ENCODE peak calls at places on chromosomes 11 and 22, in eight cellular contexts. F is activated T-helper 1 cell treated with anti-CD3 and anti-CD28 coated beads, Interleukin-12 subunit alpha, Interleukin-12 subunit beta, Interleukin-2, Interleukin-4 antibody, amounts not matched to agents 30 ng/mL and 10 ng/mL and 1 ng/mL, durations not matched to agents 14 hours and 24 hours and 36 hours; L is KG1; R is NCI-H2081 treated with DMSO at 0.1 percent for 48 hours; I is hepatocyte; S is neural crest cell; P is HCEC 1CT; C is iPS DF 6.9. E is an unnamed sample.

GRCh38 chr11:17263803-17264202 is 12.7 kb upstream of the NUCB2 start:
- DNase-seq in C (no peak), S (no peak), I (no peak), F (no peak), L (no peak), P (peak; percentile 65), R (no peak), E (no peak)

GRCh38 chr22:23219787-23220484 is 39.6 kb downstream of the BCR start:
- DNase-seq in C (no peak), S (no peak), R (no peak), P (peak; percentile 53), L (no peak), I (peak; percentile 54), F (peak; percentile 57), E (no peak)

GRCh38 chr11:26287067-26287518 is 44.8 kb upstream of the ANO3 start:
- DNase-seq in F (no peak), L (no peak), R (no peak), P (peak; percentile 85), C (no peak), I (no peak), S (no peak), E (no peak)

GRCh38 chr11:7589861-7590260 is 76.1 kb downstream of the PPFIBP2 start:
- DNase-seq in I (no peak), F (no peak), P (no peak), S (no peak), R (no peak), L (no peak), C (no peak), E (no peak)

GRCh38 chr11:77361184-77361583 is 59.7 kb upstream of the GDPD4 start:
- DNase-seq in C (peak; percentile 25), R (no peak), L (no peak), I (no peak), F (no peak), S (no peak), P (peak; percentile 33), E (no peak)

GRCh38 chr11:96204721-96205459 is 138.1 kb downstream of the MAML2 start:
- DNase-seq in C (no peak), P (no peak), S (no peak), R (no peak), I (no peak), F (no peak), L (no peak), E (peak; percentile 73)

GRCh38 chr11:60334005-60334620 is 7.1 kb downstream of the MS4A6E start:
- DNase-seq in I (peak; percentile 69), L (peak; percentile 70), C (peak; percentile 73), F (peak; percentile 33), S (peak; percentile 83), R (no peak), P (peak; percentile 20), E (peak; percentile 35)

GRCh38 chr11:92826136-92826535 is 143.3 kb upstream of the MTNR1B start:
- DNase-seq in L (no peak), R (no peak), C (no peak), P (no peak), I (no peak), F (no peak), S (no peak), E (no peak)

GRCh38 chr22:48486163-48486957 is 1341.3 kb downstream of the BRD1 start:
- DNase-seq in I (peak; percentile 2), C (no peak), L (no peak), R (no peak), F (no peak), S (no peak), P (no peak), E (no peak)

GRCh38 chr11:86416494-86416893 is 41.8 kb downstream of the CCDC81 start:
- DNase-seq in I (no peak), F (no peak), S (no peak), C (no peak), L (no peak), R (no peak), P (no peak), E (no peak)

GRCh38 chr11:65418681-65419459 is 3.7 kb upstream of the NEAT1 start:
- DNase-seq in F (peak; percentile 88), L (peak; percentile 98), S (peak; percentile 77), I (peak; percentile 97), P (peak; percentile 99), C (peak; percentile 76), R (peak; percentile 77), E (peak; percentile 52)

GRCh38 chr11:3010004-3010403 is 17.9 kb upstream of the NAP1L4 start:
- DNase-seq in F (no peak), C (no peak), P (no peak), S (no peak), L (no peak), R (no peak), I (no peak), E (no peak)

E was measured in naive thymus-derived CD4-positive, alpha-beta T cell.